ENCODE peak calls at places on chromosomes 11 and 22, in five cellular contexts. U is fibroblast of lung, F is mammary epithelial cell, M is PC-3, I is H1. J is an unnamed sample.

GRCh38 chr11:69135420-69136363 is 20.0 kb upstream of the SMIM38 start:
- DNase-seq in I (no peak), F (peak; percentile 40), M (no peak), U (peak; percentile 29), J (no peak)

GRCh38 chr22:30262112-30262511 is 4.5 kb downstream of the OSM start:
- DNase-seq in I (no peak), F (peak; percentile 29), U (no peak), M (no peak), J (no peak)

GRCh38 chr11:70742553-70743291 is 344.4 kb downstream of the CTTN start:
- DNase-seq in M (no peak), U (no peak), F (no peak), I (peak; percentile 51), J (no peak)

GRCh38 chr11:77141034-77141433 is 13.0 kb downstream of the MYO7A start:
- DNase-seq in M (peak; percentile 74), U (peak; percentile 84), F (peak; percentile 66), I (no peak), J (peak; percentile 75)

GRCh38 chr11:71452354-71453020 is 516 bp upstream of the NADSYN1 start:
- DNase-seq in M (peak; percentile 67), F (no peak), I (no peak), U (peak; percentile 33), J (peak; percentile 48)

GRCh38 chr11:77136074-77136473 is 8.0 kb downstream of the MYO7A start:
- DNase-seq in M (peak; percentile 62), U (peak; percentile 60), I (no peak), F (peak; percentile 73), J (peak; percentile 74)

GRCh38 chr11:47393163-47394049 is 15.0 kb upstream of the SLC39A13 start:
- DNase-seq in M (no peak), I (no peak), U (peak; percentile 76), F (no peak), J (peak; percentile 89)

GRCh38 chr11:109728056-109728455 is 306.1 kb downstream of the C11orf87 start:
- DNase-seq in M (peak; percentile 94), F (peak; percentile 30), I (no peak), U (peak; percentile 13), J (no peak)

GRCh38 chr22:28442951-28443876 is 236.4 kb downstream of the TTC28 start:
- DNase-seq in F (peak; percentile 44), M (no peak), I (peak; percentile 41), U (peak; percentile 82), J (peak; percentile 86)

GRCh38 chr11:45933131-45933821 is 10.8 kb downstream of the LARGE2 start:
- DNase-seq in U (peak; percentile 50), I (no peak), F (peak; percentile 40), M (peak; percentile 21), J (peak; percentile 31)

GRCh38 chr11:68048681-68049508 is 10.1 kb downstream of the TCIRG1 start:
- DNase-seq in I (no peak), M (no peak), F (no peak), U (no peak), J (no peak)

GRCh38 chr11:120513436-120514315 is 2.1 kb downstream of the GRIK4 start:
- DNase-seq in U (no peak), M (no peak), F (no peak), I (no peak), J (no peak)

GRCh38 chr22:17569971-17570511 is 6.7 kb downstream of the SLC25A18 start:
- DNase-seq in I (no peak), M (peak; percentile 17), U (peak; percentile 39), F (no peak), J (peak; percentile 8)

GRCh38 chr22:36505998-36506635 is 723 bp downstream of the FOXRED2 start:
- DNase-seq in F (no peak), M (no peak), I (no peak), U (no peak), J (no peak)
- H2AFZ ChIP-seq in F (peak overlapping the region; percentile 86), M (no peak overlapping the region), I (no peak overlapping the region), U (no peak overlapping the region), J (peak overlapping the region; percentile 84)

GRCh38 chr22:20889904-20890303 is 27.3 kb upstream of the CRKL start:
- DNase-seq in U (no peak), M (no peak), F (no peak), I (no peak), J (no peak)
- H3K9ac ChIP-seq in U (no peak overlapping the region), M (no peak overlapping the region), F (no peak overlapping the region), I (no peak overlapping the region), J (no peak overlapping the region)

GRCh38 chr11:79193663-79194062 is 247.2 kb downstream of the TENM4 start:
- DNase-seq in M (no peak), I (no peak), F (no peak), U (no peak), J (no peak)
- H3K4me2 ChIP-seq in M (no peak overlapping the region), I (no peak overlapping the region), F (no peak overlapping the region), U (no peak overlapping the region), J (no peak overlapping the region)

GRCh38 chr22:25922141-25922540 is 180.2 kb downstream of the MYO18B start:
- DNase-seq in F (no peak), I (no peak), U (no peak), M (no peak), J (no peak)
- H2AFZ ChIP-seq in F (no peak overlapping the region), I (no peak overlapping the region), U (no peak overlapping the region), M (no peak overlapping the region), J (no peak overlapping the region)

GRCh38 chr22:44969817-44970216 is 40.0 kb downstream of the PHF21B start:
- DNase-seq in I (no peak), F (no peak), M (no peak), U (no peak), J (no peak)

GRCh38 chr22:44972363-44973083 is 37.3 kb downstream of the PHF21B start:
- DNase-seq in I (no peak), U (peak; percentile 6), M (no peak), F (no peak), J (no peak)

GRCh38 chr22:44970291-44970690 is 39.5 kb downstream of the PHF21B start:
- DNase-seq in M (no peak), I (no peak), F (no peak), U (no peak), J (no peak)

GRCh38 chr22:44973829-44974228 is 36.0 kb downstream of the PHF21B start:
- DNase-seq in M (no peak), U (no peak), F (no peak), I (no peak), J (no peak)

DNA sequence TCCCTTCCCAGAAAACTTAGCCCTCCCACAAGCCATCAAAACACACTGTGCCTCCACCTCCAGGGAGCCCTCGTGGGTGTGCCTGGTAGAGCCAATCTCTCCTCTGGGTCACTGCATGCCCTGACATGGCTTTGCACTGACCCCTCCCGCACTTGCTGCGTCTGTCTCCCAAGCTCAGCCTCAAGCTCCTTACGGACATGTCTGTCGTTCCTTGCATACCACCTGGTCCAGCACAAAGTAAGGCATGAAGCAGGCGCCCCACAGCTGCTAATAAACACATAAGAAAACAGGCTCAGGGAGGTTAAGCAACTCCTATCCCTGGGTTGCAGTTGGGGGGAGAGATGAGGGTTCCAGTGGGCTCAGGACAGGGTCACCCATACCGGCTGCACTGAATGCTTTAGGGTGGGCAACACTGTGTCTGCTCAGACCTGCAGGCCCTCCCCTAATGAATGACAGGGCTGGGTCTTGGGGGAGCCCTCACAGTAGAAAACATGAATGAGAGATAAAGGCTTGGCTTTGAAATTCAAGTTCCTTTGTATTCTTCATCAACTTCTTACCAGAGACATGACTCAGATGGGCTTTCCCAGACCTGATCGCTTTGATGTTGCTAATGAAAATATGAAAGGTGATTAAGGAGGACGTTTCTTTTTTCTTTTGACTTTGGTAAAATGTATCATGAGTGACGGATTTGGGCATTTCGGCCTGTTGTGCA is 38.0 kb downstream of the PHF21B start:
- DNase-seq in I (no peak), F (no peak), M (no peak), U (no peak), J (no peak)
- H3K9ac ChIP-seq in I (no peak overlapping the region), F (no peak overlapping the region), M (no peak overlapping the region), U (no peak overlapping the region), J (no peak overlapping the region)

GRCh38 chr11:118634435-118635236 is 27.2 kb downstream of the PHLDB1 start:
- DNase-seq in M (peak; percentile 86), I (peak; percentile 80), F (peak; percentile 62), U (peak; percentile 70), J (peak; percentile 56)
- H3K4me2 ChIP-seq in M (peak overlapping the region; percentile 82), I (peak overlapping the region; percentile 99), F (peak overlapping the region; percentile 61), U (peak overlapping the region; percentile 77), J (peak overlapping the region; percentile 43)

GRCh38 chr11:17600316-17601205 is 53.5 kb downstream of the OTOG start:
- DNase-seq in U (no peak), M (no peak), I (no peak), F (no peak), J (no peak)
- H2AFZ ChIP-seq in U (no peak overlapping the region), M (no peak overlapping the region), I (no peak overlapping the region), F (no peak overlapping the region), J (no peak overlapping the region)